ENCODE peak calls at places on chromosomes 5 and 9, in six cellular contexts. C, V, K, H, U and I are unnamed samples.

GRCh38 chr5:72436796-72437471 is 70.3 kb downstream of the ZNF366 start:
- DNase-seq in C (no peak), V (no peak), K (no peak), H (no peak), U (no peak), I (no peak)

GRCh38 chr5:87034562-87034961 is 233.1 kb upstream of the RASA1 start:
- DNase-seq in C (no peak), V (no peak), K (no peak), H (no peak), U (no peak), I (no peak)

GRCh38 chr5:74140409-74140808 is 500.1 kb downstream of the ENC1 start:
- DNase-seq in C (no peak), V (no peak), K (no peak), H (no peak), U (no peak), I (peak; percentile 12)

GRCh38 chr5:177426566-177427210 is at the start of gene GRK6:
- DNase-seq in C (peak; percentile 51), V (peak; percentile 75), K (peak; percentile 58), H (no peak), U (peak; percentile 86), I (peak; percentile 25)

GRCh38 chr9:94622087-94622486 is 17.2 kb downstream of the FBP1 start:
- DNase-seq in C (no peak), V (no peak), K (no peak), H (no peak), U (no peak), I (no peak)

GRCh38 chr5:84091400-84091799 is 293.3 kb downstream of the EDIL3 start:
- DNase-seq in C (no peak), V (no peak), K (no peak), H (no peak), U (no peak), I (no peak)

GRCh38 chr5:39121315-39121714 is 47.1 kb upstream of the RICTOR start:
- DNase-seq in C (no peak), V (no peak), K (no peak), H (no peak), U (no peak), I (no peak)

GRCh38 chr5:173329370-173330150 is 1.3 kb upstream of the STC2 start:
- DNase-seq in C (no peak), V (no peak), K (peak; percentile 33), H (peak; percentile 71), U (no peak), I (no peak)

GRCh38 chr5:130017173-130017572 is 112.9 kb downstream of the CHSY3 start:
- DNase-seq in C (no peak), V (no peak), K (no peak), H (no peak), U (no peak), I (no peak)

GRCh38 chr9:104686081-104686480 is 8.2 kb upstream of the OR13D1 start:
- DNase-seq in C (no peak), V (no peak), K (no peak), H (no peak), U (no peak), I (no peak)

GRCh38 chr5:138370537-138370936 is 18.1 kb downstream of the KDM3B start:
- DNase-seq in C (no peak), V (no peak), K (no peak), H (no peak), U (no peak), I (peak; percentile 17)

GRCh38 chr5:179878222-179879002 is 19.8 kb upstream of the MRNIP start:
- DNase-seq in C (no peak), V (no peak), K (no peak), H (no peak), U (no peak), I (peak; percentile 12)

GRCh38 chr9:136316896-136317676 is 10.3 kb upstream of the GPSM1 start:
- DNase-seq in C (no peak), V (no peak), K (no peak), H (no peak), U (no peak), I (no peak)

GRCh38 chr9:134068742-134069535 is 1.1 kb upstream of the BRD3 start:
- DNase-seq in C (no peak), V (no peak), K (no peak), H (no peak), U (peak; percentile 61), I (peak; percentile 29)

GRCh38 chr9:34496149-34496712 is 26.6 kb downstream of the ENHO start:
- DNase-seq in C (no peak), V (no peak), K (no peak), H (no peak), U (no peak), I (peak; percentile 55)

GRCh38 chr5:16842916-16843315 is 93.2 kb downstream of the MYO10 start:
- DNase-seq in C (no peak), V (no peak), K (peak; percentile 76), H (no peak), U (no peak), I (no peak)

GRCh38 chr5:139856694-139857093 is 61.1 kb downstream of the PSD2 start:
- DNase-seq in C (no peak), V (no peak), K (no peak), H (no peak), U (no peak), I (no peak)

GRCh38 chr9:134486127-134486995 is 155.2 kb upstream of the COL5A1 start:
- DNase-seq in C (peak; percentile 2), V (no peak), K (no peak), H (no peak), U (peak; percentile 48), I (no peak)

GRCh38 chr9:21970800-21971620 is 23.2 kb downstream of the CDKN2A start:
- DNase-seq in C (no peak), V (no peak), K (no peak), H (peak; percentile 30), U (no peak), I (no peak)

GRCh38 chr5:136808756-136809155 is 443.4 kb upstream of the TRPC7 start:
- DNase-seq in C (no peak), V (no peak), K (no peak), H (no peak), U (no peak), I (no peak)

GRCh38 chr9:6576930-6577329 is 68.6 kb downstream of the GLDC start:
- DNase-seq in C (no peak), V (no peak), K (no peak), H (no peak), U (no peak), I (no peak)

GRCh38 chr5:36373527-36374086 is 71.9 kb upstream of the RANBP3L start:
- DNase-seq in C (peak; percentile 40), V (no peak), K (peak; percentile 11), H (no peak), U (peak; percentile 66), I (peak; percentile 97)

GRCh38 chr5:134242146-134242545 is 16.3 kb upstream of the PPP2CA start:
- DNase-seq in C (peak; percentile 73), V (no peak), K (no peak), H (no peak), U (no peak), I (peak; percentile 96)

GRCh38 chr5:42974546-42974945 is 65.6 kb downstream of the ANXA2R start:
- DNase-seq in C (no peak), V (no peak), K (no peak), H (no peak), U (no peak), I (no peak)

GRCh38 chr9:114156658-114157421 is 1.5 kb downstream of the COL27A1 start:
- DNase-seq in C (peak; percentile 52), V (no peak), K (peak; percentile 39), H (peak; percentile 63), U (peak; percentile 77), I (peak; percentile 80)

GRCh38 chr9:114155967-114156294 is 594 bp downstream of the COL27A1 start:
- DNase-seq in C (no peak), V (no peak), K (peak; percentile 4), H (peak; percentile 60), U (no peak), I (no peak)

GRCh38 chr9:114156311-114156657 is 947 bp downstream of the COL27A1 start:
- DNase-seq in C (no peak), V (no peak), K (peak; percentile 33), H (no peak), U (no peak), I (no peak)

GRCh38 chr9:114154597-114155102 is 687 bp upstream of the COL27A1 start:
- DNase-seq in C (no peak), V (no peak), K (no peak), H (no peak), U (no peak), I (no peak)

DNA sequence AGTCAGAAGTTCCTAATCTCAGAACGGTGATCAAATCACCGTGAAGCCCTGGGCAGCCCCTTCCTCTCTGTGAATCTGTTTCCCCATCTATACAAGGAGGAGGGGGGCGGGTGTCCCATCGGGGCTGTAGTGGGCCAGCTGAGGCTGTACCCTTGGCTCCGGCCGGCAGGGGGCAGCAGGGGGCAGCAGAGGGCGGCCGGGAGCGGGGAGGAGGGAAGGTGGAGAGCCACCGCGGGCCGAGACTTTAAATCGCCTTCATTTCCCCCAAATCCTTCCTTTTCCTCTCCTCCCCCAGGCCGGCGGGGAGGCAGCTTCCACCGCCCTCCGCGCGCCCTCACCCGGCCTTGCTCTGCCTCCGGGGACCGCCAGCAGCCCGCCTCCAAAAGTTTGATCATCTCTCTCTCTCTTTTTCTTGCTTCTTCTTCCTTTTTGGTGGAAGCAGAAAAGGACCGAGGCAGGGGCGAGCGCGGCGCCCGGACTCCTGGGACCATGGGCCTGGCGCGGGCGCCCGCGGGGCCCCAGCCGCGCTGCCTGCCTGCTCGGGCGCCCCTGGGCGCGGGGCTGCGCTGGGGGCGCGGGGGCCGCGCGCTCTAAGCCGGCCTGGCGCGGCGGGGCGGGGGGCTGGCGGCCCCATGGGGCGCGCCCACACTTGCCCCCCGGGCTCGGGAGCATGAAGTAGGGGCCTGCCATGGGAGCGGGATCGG is at the start of gene COL27A1:
- DNase-seq in C (peak; percentile 83), V (peak; percentile 64), K (peak; percentile 87), H (peak; percentile 98), U (peak; percentile 91), I (peak; percentile 73)
- TF ChIP-seq CTCF in C (peak; percentile 91), V (peak; percentile 59), K (peak; percentile 96), H (peak; percentile 95), U (peak; percentile 96), I (peak; percentile 68)

GRCh38 chr5:51439232-51439631 is 56.0 kb downstream of the ISL1 start:
- DNase-seq in C (no peak), V (no peak), K (no peak), H (no peak), U (no peak), I (no peak)
- TF ChIP-seq CTCF in C (no peak), V (no peak), K (no peak), H (no peak), U (no peak), I (no peak)

DNA sequence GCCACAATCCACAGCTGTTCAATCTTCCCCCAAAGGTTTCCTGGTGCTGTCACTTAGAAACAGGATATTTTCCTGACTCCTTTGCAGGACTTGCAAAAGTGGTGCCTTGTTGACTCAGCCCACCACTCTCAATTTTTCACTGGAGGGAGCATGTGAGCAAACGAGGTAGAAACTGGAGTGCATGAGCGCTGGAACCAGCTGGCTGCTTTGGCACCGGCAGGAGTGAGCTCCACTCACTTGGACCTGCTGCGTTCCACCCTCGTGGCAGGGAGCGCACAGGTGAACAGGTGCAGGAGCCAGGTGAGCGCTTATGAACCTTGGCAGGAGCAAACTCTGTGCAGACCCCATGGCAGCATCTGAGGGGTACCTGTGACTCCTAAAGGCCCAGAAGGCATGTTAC is 364.1 kb upstream of the RORB start:
- DNase-seq in C (no peak), V (no peak), K (peak; percentile 26), H (peak; percentile 4), U (no peak), I (no peak)
- TF ChIP-seq CTCF in C (no peak), V (no peak), K (no peak), H (no peak), U (no peak), I (no peak)

GRCh38 chr5:54229041-54229780 is 81.2 kb downstream of the ARL15 start:
- DNase-seq in C (peak; percentile 70), V (peak; percentile 58), K (peak; percentile 81), H (peak; percentile 81), U (peak; percentile 81), I (peak; percentile 57)

GRCh38 chr5:54234304-54234938 is 76.0 kb downstream of the ARL15 start:
- DNase-seq in C (no peak), V (no peak), K (no peak), H (no peak), U (no peak), I (peak; percentile 61)
- TF ChIP-seq CTCF in C (peak; percentile 72), V (no peak), K (peak; percentile 59), H (peak; percentile 47), U (peak; percentile 50), I (peak; percentile 58)